ENCODE peak calls at places on chromosomes 5 and 9, in eight cellular contexts. B is hippocampal formation, Y is GM12891, X is HEK293T, C is lower leg skin, D is SIG-M5, E is NCI-H2171 treated with DMSO at 0.1 percent for 48 hours, N is fibroblast of mammary gland. R is an unnamed sample.

GRCh38 chr5:95818181-95819147 is 4.1 kb downstream of the GLRX start:
- DNase-seq in X (no peak), D (peak), Y (no peak), C (no peak), E (no peak), B (peak), N (no peak), R (no peak)

GRCh38 chr9:124197177-124198095 is 60.3 kb upstream of the NEK6 start:
- DNase-seq in X (no peak), E (no peak), D (peak), C (no peak), B (no peak), N (no peak), Y (no peak), R (no peak)

GRCh38 chr5:6812800-6813731 is 99.8 kb downstream of the TENT4A start:
- DNase-seq in N (peak), C (peak), B (no peak), E (no peak), D (no peak), Y (no peak), X (no peak), R (peak)

GRCh38 chr9:131492070-131492469 is 10.6 kb upstream of the POMT1 start:
- DNase-seq in C (no peak), E (no peak), X (no peak), Y (no peak), B (no peak), D (no peak), N (no peak), R (no peak)

GRCh38 chr9:18890372-18890771 is 142.6 kb downstream of the SAXO1 start:
- DNase-seq in C (no peak), X (no peak), N (peak), Y (no peak), E (peak), D (no peak), B (no peak), R (peak)

GRCh38 chr5:124457901-124458300 is 288.5 kb downstream of the ZNF608 start:
- DNase-seq in B (no peak), Y (no peak), C (no peak), D (no peak), E (no peak), X (no peak), N (no peak), R (no peak)

GRCh38 chr9:91534374-91534773 is 110.7 kb upstream of the NFIL3 start:
- DNase-seq in N (no peak), D (no peak), X (no peak), E (no peak), C (no peak), B (no peak), Y (no peak), R (no peak)

GRCh38 chr9:128056086-128056485 is 11.0 kb downstream of the NAIF1 start:
- DNase-seq in Y (no peak), N (no peak), X (no peak), B (no peak), D (no peak), E (no peak), C (no peak), R (no peak)

GRCh38 chr5:17087035-17087434 is 130.4 kb upstream of the BASP1 start:
- DNase-seq in N (no peak), Y (no peak), E (no peak), X (no peak), C (no peak), B (no peak), D (no peak), R (no peak)

GRCh38 chr5:174654442-174654841 is 69.9 kb upstream of the MSX2 start:
- DNase-seq in Y (no peak), N (no peak), D (no peak), E (no peak), X (no peak), B (no peak), C (no peak), R (no peak)

GRCh38 chr9:123927625-123928308 is 2.2 kb downstream of the DENND1A start:
- DNase-seq in N (peak), Y (no peak), E (no peak), B (no peak), D (peak), C (no peak), X (no peak), R (peak)

GRCh38 chr5:116573617-116574431 is 799 bp downstream of the SEMA6A start:
- DNase-seq in Y (peak), N (no peak), C (no peak), D (no peak), X (peak), B (peak), E (peak), R (no peak)

GRCh38 chr9:15189491-15189890 is 117.5 kb downstream of the TTC39B start:
- DNase-seq in E (no peak), C (no peak), D (no peak), X (no peak), N (no peak), Y (no peak), B (no peak), R (no peak)

GRCh38 chr5:147305147-147305546 is 70.3 kb downstream of the STK32A start:
- DNase-seq in N (no peak), X (peak), C (no peak), Y (no peak), D (no peak), B (no peak), E (no peak), R (no peak)

R was measured in stromal cell of bone marrow.